ENCODE peak calls at places on chromosome 4, in nine cellular contexts. C is foreskin fibroblast, A is tibial artery, V is testis, N is fibroblast of lung, B is nephron progenitor cell, K is ovary, O is MM.1S, W is HFF-Myc. R is an unnamed sample.

GRCh38 chr4:69497081-69497480 is 1.4 kb upstream of the UGT2B4 start:
- DNase-seq in B (no peak), N (peak), C (no peak), A (no peak), W (no peak), V (no peak), K (no peak), O (peak), R (no peak)

GRCh38 chr4:79906996-79907395 is 166.0 kb downstream of the ANTXR2 start:
- DNase-seq in B (no peak), W (no peak), K (no peak), V (no peak), A (no peak), O (no peak), C (no peak), N (no peak), R (no peak)

GRCh38 chr4:128311659-128312392 is 24.2 kb upstream of the PGRMC2 start:
- DNase-seq in A (no peak), C (no peak), B (no peak), N (no peak), O (no peak), W (no peak), K (no peak), V (no peak), R (peak)

GRCh38 chr4:101277661-101278060 is 69.7 kb downstream of the PPP3CA start:
- DNase-seq in B (no peak), K (no peak), A (no peak), O (no peak), C (peak), W (no peak), V (no peak), N (peak), R (no peak)

GRCh38 chr4:77878176-77878575 is 15.5 kb downstream of the MRPL1 start:
- DNase-seq in O (no peak), N (no peak), K (no peak), C (no peak), A (no peak), W (no peak), B (no peak), V (no peak), R (no peak)

GRCh38 chr4:85932371-85933305 is 427.2 kb downstream of the MAPK10 start:
- DNase-seq in C (peak), N (peak), W (no peak), B (peak), O (no peak), K (no peak), A (no peak), V (peak), R (no peak)

GRCh38 chr4:112411781-112412281 is 104.1 kb downstream of the NEUROG2 start:
- DNase-seq in W (no peak), K (no peak), A (no peak), C (no peak), N (peak), O (no peak), V (no peak), B (no peak), R (no peak)

GRCh38 chr4:71300964-71301363 is 37.9 kb upstream of the SLC4A4 start:
- DNase-seq in N (no peak), B (no peak), A (no peak), O (no peak), V (no peak), W (no peak), C (no peak), K (no peak), R (no peak)

GRCh38 chr4:1491630-1492457 is 85.6 kb upstream of the NKX1-1 start:
- DNase-seq in N (no peak), C (no peak), V (no peak), A (peak), B (no peak), O (no peak), K (no peak), W (no peak), R (no peak)

GRCh38 chr4:24662065-24662464 is 77.7 kb upstream of the DHX15 start:
- DNase-seq in W (no peak), V (no peak), N (no peak), O (no peak), A (no peak), K (no peak), C (no peak), B (no peak), R (no peak)

GRCh38 chr4:16579866-16580265 is 318.6 kb downstream of the LDB2 start:
- DNase-seq in A (no peak), N (peak), V (no peak), K (no peak), O (no peak), C (peak), B (no peak), W (no peak), R (no peak)

GRCh38 chr4:67736262-67736661 is 17.9 kb downstream of the GNRHR start:
- DNase-seq in W (no peak), K (no peak), O (no peak), N (no peak), V (no peak), C (no peak), B (no peak), A (no peak), R (no peak)

GRCh38 chr4:168537086-168537485 is 40.2 kb downstream of the PALLD start:
- DNase-seq in K (no peak), O (no peak), C (no peak), A (no peak), B (no peak), N (no peak), W (no peak), V (no peak), R (no peak)

GRCh38 chr4:2939383-2940243 is 23.6 kb downstream of the NOP14 start:
- DNase-seq in A (peak), W (no peak), V (peak), N (no peak), C (no peak), B (no peak), K (peak), O (no peak), R (no peak)

GRCh38 chr4:55336138-55337034 is 9.7 kb upstream of the SRD5A3 start:
- DNase-seq in B (no peak), O (no peak), V (no peak), C (no peak), N (no peak), W (no peak), A (no peak), K (no peak), R (no peak)

GRCh38 chr4:170990989-170991589 is 822.1 kb upstream of the GALNTL6 start:
- DNase-seq in N (no peak), W (no peak), V (peak), K (no peak), A (no peak), O (peak), B (peak), C (no peak), R (peak)

GRCh38 chr4:134471569-134471968 is 270.0 kb upstream of the PABPC4L start:
- DNase-seq in V (no peak), N (no peak), K (no peak), A (no peak), W (no peak), O (no peak), C (no peak), B (no peak), R (no peak)

GRCh38 chr4:140188975-140189374 is 35.0 kb upstream of the MAML3 start:
- DNase-seq in W (no peak), C (peak), O (no peak), B (no peak), K (peak), V (peak), N (peak), A (peak), R (no peak)

GRCh38 chr4:51943221-51943620 is 76.9 kb downstream of the LRRC66 start:
- DNase-seq in V (no peak), N (peak), K (no peak), W (no peak), C (peak), A (no peak), B (no peak), O (no peak), R (no peak)

GRCh38 chr4:169791064-169791463 is 33.3 kb upstream of the HPF1 start:
- DNase-seq in A (no peak), V (no peak), N (no peak), B (no peak), O (no peak), W (no peak), K (no peak), C (no peak), R (no peak)

GRCh38 chr4:88705805-88706518 is 8.3 kb upstream of the NAP1L5 start:
- DNase-seq in B (no peak), C (peak), A (no peak), V (no peak), K (no peak), W (no peak), N (peak), O (no peak), R (no peak)

GRCh38 chr4:88709989-88710388 is 12.4 kb upstream of the NAP1L5 start:
- DNase-seq in W (no peak), N (no peak), A (no peak), C (no peak), V (no peak), B (no peak), K (no peak), O (no peak), R (no peak)

GRCh38 chr4:88702780-88703179 is 5.2 kb upstream of the NAP1L5 start:
- DNase-seq in C (no peak), V (no peak), A (no peak), O (no peak), K (no peak), W (no peak), B (no peak), N (no peak), R (no peak)

GRCh38 chr4:88705223-88705622 is 7.6 kb upstream of the NAP1L5 start:
- DNase-seq in N (no peak), W (no peak), O (no peak), V (no peak), K (no peak), A (no peak), C (no peak), B (no peak), R (no peak)

DNA sequence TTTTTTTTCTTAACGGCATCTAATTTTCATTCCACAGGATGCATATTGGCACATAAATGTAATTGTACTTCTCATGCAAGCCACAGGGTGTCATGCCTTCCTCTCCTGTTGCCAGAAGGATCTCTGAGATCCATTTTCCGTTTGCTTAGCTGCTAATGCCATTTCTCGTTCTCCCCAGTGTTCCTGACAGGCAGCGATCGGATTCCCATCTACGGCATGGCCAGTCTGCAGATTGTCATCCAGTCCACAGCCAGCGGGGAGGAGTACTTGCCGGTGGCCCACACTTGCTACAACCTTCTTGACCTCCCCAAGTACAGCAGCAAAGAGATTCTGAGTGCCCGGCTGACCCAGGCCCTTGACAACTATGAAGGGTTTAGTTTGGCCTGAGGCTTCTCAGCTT is 8.9 kb upstream of the NAP1L5 start:
- DNase-seq in N (peak), V (peak), W (peak), O (no peak), K (peak), C (peak), A (peak), B (peak), R (no peak)
- TF ChIP-seq CTCF in N (peak), V (peak), W (peak), O (peak), K (peak), C (peak), A (peak), B (peak), R (no peak)

GRCh38 chr4:32775049-32775448 is 2054.9 kb downstream of the PCDH7 start:
- DNase-seq in W (no peak), N (peak), O (no peak), V (no peak), C (peak), K (no peak), B (no peak), A (no peak), R (no peak)
- TF ChIP-seq CTCF in W (no peak), N (no peak), O (peak), V (no peak), C (no peak), K (no peak), B (peak), A (no peak), R (no peak)

GRCh38 chr4:83232087-83232486 is 52.5 kb downstream of the COQ2 start:
- DNase-seq in O (no peak), A (no peak), V (no peak), N (no peak), B (no peak), C (peak), W (no peak), K (no peak), R (no peak)
- TF ChIP-seq CTCF in O (no peak), A (no peak), V (no peak), N (no peak), B (no peak), C (no peak), W (no peak), K (no peak), R (no peak)

GRCh38 chr4:26424838-26425237 is 65.4 kb downstream of the CCKAR start:
- DNase-seq in B (no peak), K (no peak), O (no peak), C (no peak), V (no peak), N (no peak), W (no peak), A (no peak), R (no peak)
- TF ChIP-seq CTCF in B (no peak), K (no peak), O (no peak), C (no peak), V (no peak), N (no peak), W (no peak), A (no peak), R (no peak)

GRCh38 chr4:99088485-99089365 is at the start of gene ADH5:
- DNase-seq in O (peak), W (peak), B (peak), V (peak), C (peak), N (peak), A (peak), K (peak), R (peak)
- TF ChIP-seq CTCF in O (no peak), W (no peak), B (no peak), V (no peak), C (no peak), N (no peak), A (no peak), K (no peak), R (no peak)

GRCh38 chr4:94451669-94452475 is at the start of gene PDLIM5:
- DNase-seq in N (peak), O (peak), C (peak), W (no peak), V (peak), K (peak), B (peak), A (peak), R (peak)
- TF ChIP-seq CTCF in N (no peak), O (peak), C (no peak), W (no peak), V (no peak), K (peak), B (no peak), A (no peak), R (no peak)

GRCh38 chr4:184419976-184420375 is 54.4 kb downstream of the IRF2 start:
- DNase-seq in V (no peak), K (no peak), A (no peak), O (peak), C (no peak), N (no peak), B (no peak), W (no peak), R (no peak)

GRCh38 chr4:184415071-184415470 is 59.3 kb downstream of the IRF2 start:
- DNase-seq in C (no peak), B (no peak), K (no peak), V (no peak), N (no peak), A (no peak), W (no peak), O (no peak), R (no peak)

GRCh38 chr4:184416913-184417734 is 57.2 kb downstream of the IRF2 start:
- DNase-seq in O (peak), V (no peak), C (no peak), A (no peak), B (no peak), K (no peak), W (no peak), N (no peak), R (no peak)

GRCh38 chr4:184420402-184420801 is 53.9 kb downstream of the IRF2 start:
- DNase-seq in K (no peak), V (no peak), B (no peak), C (no peak), W (no peak), O (peak), N (no peak), A (no peak), R (no peak)

DNA sequence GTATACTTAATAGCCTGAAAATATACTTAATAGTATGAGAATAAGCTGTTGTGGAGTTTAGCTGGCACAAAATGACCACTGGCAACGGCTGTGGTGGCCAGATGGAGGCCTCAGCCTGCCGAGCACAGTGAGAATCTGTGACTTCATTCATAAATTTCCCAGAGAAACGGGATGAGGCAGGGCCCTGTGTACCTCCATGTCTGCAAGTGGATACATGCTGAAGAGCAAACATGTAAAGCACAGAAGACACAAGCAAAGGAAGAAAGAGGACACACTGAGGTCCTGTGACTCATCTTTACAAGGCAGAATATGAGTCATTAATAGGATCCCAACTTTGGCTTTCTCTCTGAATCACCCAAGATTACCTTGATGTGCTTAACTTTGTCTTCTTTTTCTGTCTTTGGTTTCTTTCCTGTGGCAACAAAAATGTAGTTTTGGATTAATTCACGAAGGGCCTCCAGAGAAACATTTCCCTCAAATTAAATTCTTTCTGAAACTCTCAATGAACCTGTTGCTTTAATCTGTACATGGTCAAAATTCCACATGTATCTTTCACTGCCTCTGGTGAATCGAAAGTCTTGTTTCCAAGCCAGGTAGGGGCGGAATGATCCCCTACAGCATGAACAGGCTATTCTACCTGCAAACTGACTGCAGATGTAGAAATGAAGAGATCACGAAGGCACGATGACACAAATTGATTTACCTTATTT is 56.4 kb downstream of the IRF2 start:
- DNase-seq in A (no peak), O (peak), V (no peak), K (no peak), C (peak), B (no peak), N (peak), W (peak), R (no peak)
- TF ChIP-seq CTCF in A (no peak), O (no peak), V (no peak), K (no peak), C (no peak), B (no peak), N (no peak), W (no peak), R (no peak)

GRCh38 chr4:5789141-5789540 is 78.1 kb downstream of the EVC start:
- DNase-seq in O (no peak), W (no peak), V (no peak), B (no peak), C (no peak), N (no peak), A (peak), K (no peak), R (no peak)

GRCh38 chr4:5791654-5792053 is 80.7 kb downstream of the EVC start:
- DNase-seq in O (no peak), A (peak), C (no peak), N (no peak), W (no peak), K (no peak), V (no peak), B (no peak), R (no peak)

GRCh38 chr4:5793514-5793913 is 82.5 kb downstream of the EVC start:
- DNase-seq in A (peak), W (no peak), N (no peak), K (no peak), O (no peak), C (no peak), B (no peak), V (no peak), R (no peak)

GRCh38 chr4:5788144-5788543 is 77.1 kb downstream of the EVC start:
- DNase-seq in V (no peak), O (no peak), N (no peak), A (peak), K (no peak), W (no peak), B (no peak), C (no peak), R (no peak)

DNA sequence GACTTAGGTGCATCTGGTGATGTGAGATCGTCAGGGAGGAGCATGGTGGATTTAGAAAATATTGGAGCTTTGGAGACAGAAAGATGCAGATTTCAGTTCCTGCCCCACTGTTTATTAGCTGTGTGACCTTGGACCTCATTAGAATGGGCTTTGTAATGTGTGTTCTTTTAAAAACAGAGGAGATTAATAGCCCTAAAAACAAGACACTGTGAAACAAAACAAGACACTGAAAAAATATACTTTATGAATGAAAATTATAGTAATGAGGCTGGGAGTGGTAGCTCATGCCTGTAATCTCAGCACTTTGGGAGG is 79.5 kb downstream of the EVC start:
- DNase-seq in C (no peak), W (no peak), N (no peak), K (no peak), A (no peak), O (no peak), V (no peak), B (no peak), R (no peak)
- TF ChIP-seq CTCF in C (no peak), W (no peak), N (no peak), K (no peak), A (no peak), O (no peak), V (no peak), B (no peak), R (no peak)

DNA sequence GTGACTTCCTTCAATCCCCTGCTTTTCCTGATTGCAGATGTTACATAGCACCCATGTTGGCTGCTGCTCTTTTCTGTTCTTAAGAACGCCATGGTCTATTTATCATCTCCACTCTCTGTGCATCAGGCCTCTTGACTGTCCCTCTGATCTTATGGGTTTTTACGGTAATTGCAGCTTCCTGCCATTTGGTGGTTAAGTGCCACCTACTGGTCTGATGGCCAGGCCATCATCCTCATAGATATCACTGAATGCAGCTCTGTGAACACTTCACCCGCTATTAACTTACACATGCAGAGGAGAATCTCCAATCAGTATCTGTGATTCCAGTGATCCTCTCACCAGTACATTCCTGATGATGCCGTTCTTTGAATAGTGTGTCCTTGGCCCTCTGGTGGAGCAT is 382.4 kb downstream of the TRAM1L1 start:
- DNase-seq in C (no peak), A (no peak), B (no peak), K (no peak), V (no peak), O (peak), W (no peak), N (no peak), R (no peak)
- TF ChIP-seq CTCF in C (no peak), A (no peak), B (no peak), K (no peak), V (no peak), O (no peak), W (no peak), N (no peak), R (no peak)